ENCODE peak calls at places on chromosomes 5 and 9, in nine cellular contexts. O is NCI-H146; I is GM12864; N is GM23338; F is Daoy; C is GM19239; L is HEK293T; K is lung; J is effector CD4-positive, alpha-beta T cell. A is an unnamed sample.

GRCh38 chr9:128142061-128142460 is 7.2 kb upstream of the LCN2 start:
- DNase-seq in F (no peak), I (no peak), N (no peak), L (no peak), O (no peak), J (no peak), C (no peak), K (no peak), A (no peak)

GRCh38 chr5:157732784-157733262 is 1.6 kb downstream of the THG1L start:
- DNase-seq in O (no peak), I (no peak), K (no peak), L (no peak), C (no peak), N (no peak), F (no peak), J (no peak), A (no peak)

GRCh38 chr9:34651286-34651685 is 699 bp upstream of the IL11RA start:
- DNase-seq in K (no peak), J (no peak), O (no peak), N (no peak), I (no peak), C (no peak), L (no peak), F (no peak), A (no peak)

GRCh38 chr5:31936699-31937098 is 237.4 kb downstream of the GOLPH3 start:
- DNase-seq in C (no peak), I (no peak), O (no peak), N (no peak), J (no peak), K (no peak), F (no peak), L (no peak), A (no peak)

GRCh38 chr9:114512337-114512874 is 7.1 kb upstream of the WHRN start:
- DNase-seq in O (no peak), I (no peak), K (no peak), N (no peak), F (no peak), L (no peak), C (no peak), J (no peak), A (no peak)

GRCh38 chr9:97919217-97919813 is 3.0 kb downstream of the TRMO start:
- DNase-seq in L (no peak), J (no peak), F (no peak), N (no peak), I (no peak), K (no peak), O (no peak), C (no peak), A (no peak)

GRCh38 chr5:160083501-160083900 is 35.7 kb downstream of the PWWP2A start:
- DNase-seq in O (no peak), J (no peak), F (peak; percentile 67), C (no peak), L (no peak), K (no peak), N (no peak), I (no peak), A (no peak)

GRCh38 chr5:14821721-14822120 is 49.9 kb downstream of the ANKH start:
- DNase-seq in K (no peak), J (no peak), C (no peak), L (no peak), O (no peak), F (no peak), I (no peak), N (no peak), A (no peak)

GRCh38 chr9:87237337-87237736 is 260.3 kb upstream of the DAPK1 start:
- DNase-seq in L (no peak), K (no peak), O (no peak), I (no peak), N (no peak), C (no peak), J (no peak), F (no peak), A (no peak)

GRCh38 chr9:68643901-68644809 is 60.9 kb upstream of the PIP5K1B start:
- DNase-seq in C (no peak), K (no peak), N (peak; percentile 74), J (no peak), L (no peak), I (peak; percentile 70), O (no peak), F (no peak), A (peak; percentile 63)

GRCh38 chr5:180816608-180817534 is 14.3 kb upstream of the MGAT1 start:
- DNase-seq in F (peak; percentile 66), I (no peak), J (no peak), N (no peak), O (no peak), L (peak; percentile 54), C (no peak), K (no peak), A (no peak)

GRCh38 chr9:124659099-124659659 is 111.9 kb downstream of the NR6A1 start:
- DNase-seq in K (peak; percentile 81), O (peak; percentile 88), I (peak; percentile 41), J (no peak), N (peak; percentile 67), F (peak; percentile 99), C (peak; percentile 19), L (peak; percentile 47), A (peak; percentile 81)

GRCh38 chr9:112753725-112754124 is 3.2 kb downstream of the SNX30 start:
- DNase-seq in J (no peak), C (no peak), O (no peak), F (peak; percentile 85), L (no peak), I (no peak), K (no peak), N (no peak), A (no peak)

GRCh38 chr5:73617510-73618279 is 8.3 kb upstream of the ARHGEF28 start:
- DNase-seq in C (no peak), O (no peak), I (peak; percentile 12), F (no peak), N (no peak), J (no peak), L (no peak), K (no peak), A (no peak)

GRCh38 chr9:114612272-114612923 is 1.3 kb downstream of the TMEM268 start:
- DNase-seq in I (no peak), C (no peak), J (no peak), L (no peak), K (no peak), O (no peak), N (peak; percentile 16), F (no peak), A (no peak)

GRCh38 chr5:35830587-35830986 is 26.1 kb upstream of the IL7R start:
- DNase-seq in C (no peak), J (peak; percentile 33), O (no peak), I (no peak), F (no peak), N (no peak), L (no peak), K (no peak), A (no peak)

GRCh38 chr9:33620738-33621439 is 96.8 kb downstream of the ANKRD18B start:
- DNase-seq in N (no peak), F (peak; percentile 70), I (no peak), J (no peak), K (no peak), L (no peak), C (no peak), O (no peak), A (no peak)

GRCh38 chr9:106596984-106597383 is 266.0 kb upstream of the ZNF462 start:
- DNase-seq in I (no peak), F (no peak), C (no peak), N (no peak), K (no peak), O (no peak), L (no peak), J (no peak), A (no peak)

GRCh38 chr5:55593115-55593472 is 58.3 kb upstream of the PLPP1 start:
- DNase-seq in K (no peak), L (no peak), I (no peak), C (no peak), N (no peak), F (no peak), J (no peak), O (peak; percentile 61), A (no peak)

GRCh38 chr9:97567894-97568202 is 65.3 kb downstream of the TSTD2 start:
- DNase-seq in L (no peak), O (no peak), J (no peak), C (no peak), F (no peak), K (no peak), N (no peak), I (no peak), A (no peak)

GRCh38 chr5:57681942-57682341 is 199.3 kb upstream of the ACTBL2 start:
- DNase-seq in L (no peak), O (no peak), J (no peak), N (no peak), K (no peak), I (no peak), C (no peak), F (peak; percentile 63), A (no peak)

GRCh38 chr9:136364369-136364748 is 815 bp upstream of the DNLZ start:
- DNase-seq in L (no peak), J (no peak), O (no peak), I (no peak), F (no peak), N (peak; percentile 65), K (no peak), C (no peak), A (no peak)

GRCh38 chr9:95047452-95048224 is 269.9 kb downstream of the FANCC start:
- DNase-seq in F (no peak), N (no peak), J (no peak), L (no peak), K (no peak), C (no peak), I (no peak), O (no peak), A (no peak)

GRCh38 chr5:168295574-168296201 is 4.2 kb downstream of the WWC1 start:
- DNase-seq in I (no peak), O (no peak), J (no peak), L (peak; percentile 50), K (peak; percentile 66), C (no peak), N (peak; percentile 96), F (peak; percentile 86), A (no peak)

GRCh38 chr9:29068461-29068860 is 1495.2 kb upstream of the C9orf72 start:
- DNase-seq in J (no peak), F (no peak), N (no peak), O (no peak), K (no peak), L (no peak), C (no peak), I (no peak), A (no peak)

GRCh38 chr9:15155826-15156225 is 151.2 kb downstream of the TTC39B start:
- DNase-seq in C (no peak), O (peak; percentile 31), F (no peak), J (no peak), L (no peak), I (no peak), N (no peak), K (no peak), A (no peak)

GRCh38 chr5:122471031-122471751 is 159.2 kb downstream of the SNCAIP start:
- DNase-seq in L (no peak), F (no peak), N (peak; percentile 50), I (no peak), K (no peak), J (no peak), C (no peak), O (no peak), A (no peak)

GRCh38 chr5:91928751-91929521 is 545.8 kb upstream of the ARRDC3 start:
- DNase-seq in L (peak; percentile 12), O (peak; percentile 26), K (no peak), N (peak; percentile 67), C (no peak), J (no peak), F (no peak), I (no peak), A (no peak)

GRCh38 chr9:127903557-127904475 is 4.4 kb upstream of the ST6GALNAC6 start:
- DNase-seq in I (peak; percentile 76), N (peak; percentile 88), F (peak; percentile 72), K (peak; percentile 78), L (no peak), C (peak; percentile 60), J (peak; percentile 47), O (no peak), A (no peak)

GRCh38 chr9:122389195-122389594 is 18.4 kb downstream of the PTGS1 start:
- DNase-seq in O (no peak), I (no peak), N (no peak), L (no peak), C (no peak), J (no peak), F (no peak), K (no peak), A (no peak)

GRCh38 chr9:116096853-116097252 is 56.7 kb upstream of the PAPPA start:
- DNase-seq in J (no peak), N (peak; percentile 44), K (no peak), C (no peak), L (no peak), F (peak; percentile 45), I (no peak), O (no peak), A (no peak)

A was measured in GM12878.